ENCODE peak calls at places on chromosomes 12 and 14, in six cellular contexts. One of them, this sample, is unnamed.

GRCh38 chr12:110578522-110579238 is 4.4 kb downstream of the PPTC7 start:
- DNase-seq in psoas muscle: no peak
- DNase-seq in kidney: no peak
- DNase-seq in heart right ventricle: no peak
- DNase-seq in uterus: no peak
- DNase-seq in OCI-LY7: no peak
- DNase-seq in this sample: no peak

GRCh38 chr14:55832122-55832911 is 252.3 kb downstream of the KTN1 start:
- DNase-seq in psoas muscle: no peak
- DNase-seq in uterus: no peak
- DNase-seq in heart right ventricle: no peak
- DNase-seq in kidney: no peak
- DNase-seq in OCI-LY7: no peak
- DNase-seq in this sample: no peak

GRCh38 chr14:104999361-104999760 is 13.8 kb downstream of the CLBA1 start:
- DNase-seq in uterus: no peak
- DNase-seq in OCI-LY7: no peak
- DNase-seq in heart right ventricle: no peak
- DNase-seq in psoas muscle: no peak
- DNase-seq in kidney: peak
- DNase-seq in this sample: no peak

GRCh38 chr12:78865297-78865955 is 852 bp downstream of the SYT1 start:
- DNase-seq in psoas muscle: no peak
- DNase-seq in kidney: no peak
- DNase-seq in heart right ventricle: no peak
- DNase-seq in OCI-LY7: no peak
- DNase-seq in uterus: no peak
- DNase-seq in this sample: no peak

GRCh38 chr14:58639842-58640484 is 2.2 kb downstream of the DACT1 start:
- DNase-seq in psoas muscle: no peak
- DNase-seq in OCI-LY7: peak
- DNase-seq in heart right ventricle: peak
- DNase-seq in kidney: no peak
- DNase-seq in uterus: peak
- DNase-seq in this sample: no peak

GRCh38 chr12:52043386-52044212 is 7.6 kb upstream of the NR4A1 start:
- DNase-seq in kidney: no peak
- DNase-seq in heart right ventricle: peak
- DNase-seq in uterus: no peak
- DNase-seq in psoas muscle: peak
- DNase-seq in OCI-LY7: no peak
- DNase-seq in this sample: no peak

GRCh38 chr14:102215522-102216250 is 76.0 kb downstream of the WDR20 start:
- DNase-seq in psoas muscle: no peak
- DNase-seq in OCI-LY7: no peak
- DNase-seq in heart right ventricle: no peak
- DNase-seq in kidney: no peak
- DNase-seq in uterus: no peak
- DNase-seq in this sample: no peak

GRCh38 chr12:130827432-130827831 is 11.6 kb downstream of the STX2 start:
- DNase-seq in heart right ventricle: no peak
- DNase-seq in uterus: no peak
- DNase-seq in psoas muscle: no peak
- DNase-seq in OCI-LY7: no peak
- DNase-seq in kidney: no peak
- DNase-seq in this sample: no peak

GRCh38 chr12:120181991-120182631 is 12.4 kb downstream of the GCN1 start:
- DNase-seq in kidney: no peak
- DNase-seq in heart right ventricle: no peak
- DNase-seq in psoas muscle: peak
- DNase-seq in uterus: no peak
- DNase-seq in OCI-LY7: no peak
- DNase-seq in this sample: no peak

GRCh38 chr12:53049582-53050318 is at the start of gene TNS2:
- DNase-seq in uterus: peak
- DNase-seq in OCI-LY7: no peak
- DNase-seq in kidney: peak
- DNase-seq in heart right ventricle: peak
- DNase-seq in psoas muscle: peak
- DNase-seq in this sample: peak

GRCh38 chr12:130933269-130933995 is 20.3 kb upstream of the ADGRD1 start:
- DNase-seq in OCI-LY7: no peak
- DNase-seq in heart right ventricle: no peak
- DNase-seq in kidney: no peak
- DNase-seq in uterus: no peak
- DNase-seq in psoas muscle: no peak
- DNase-seq in this sample: no peak

GRCh38 chr12:6355491-6356373 is 13.9 kb upstream of the TNFRSF1A start:
- DNase-seq in uterus: no peak
- DNase-seq in psoas muscle: no peak
- DNase-seq in kidney: peak
- DNase-seq in OCI-LY7: peak
- DNase-seq in heart right ventricle: no peak
- DNase-seq in this sample: no peak

GRCh38 chr12:6356374-6356820 is 14.5 kb upstream of the TNFRSF1A start:
- DNase-seq in kidney: peak
- DNase-seq in psoas muscle: no peak
- DNase-seq in heart right ventricle: no peak
- DNase-seq in OCI-LY7: peak
- DNase-seq in uterus: no peak
- DNase-seq in this sample: no peak

GRCh38 chr12:6351622-6352021 is 9.7 kb upstream of the TNFRSF1A start:
- DNase-seq in OCI-LY7: no peak
- DNase-seq in uterus: no peak
- DNase-seq in heart right ventricle: no peak
- DNase-seq in kidney: peak
- DNase-seq in psoas muscle: no peak
- DNase-seq in this sample: no peak

GRCh38 chr12:6354539-6355393 is 12.9 kb upstream of the TNFRSF1A start:
- DNase-seq in heart right ventricle: no peak
- DNase-seq in OCI-LY7: no peak
- DNase-seq in psoas muscle: no peak
- DNase-seq in uterus: no peak
- DNase-seq in kidney: peak
- DNase-seq in this sample: no peak

DNA sequence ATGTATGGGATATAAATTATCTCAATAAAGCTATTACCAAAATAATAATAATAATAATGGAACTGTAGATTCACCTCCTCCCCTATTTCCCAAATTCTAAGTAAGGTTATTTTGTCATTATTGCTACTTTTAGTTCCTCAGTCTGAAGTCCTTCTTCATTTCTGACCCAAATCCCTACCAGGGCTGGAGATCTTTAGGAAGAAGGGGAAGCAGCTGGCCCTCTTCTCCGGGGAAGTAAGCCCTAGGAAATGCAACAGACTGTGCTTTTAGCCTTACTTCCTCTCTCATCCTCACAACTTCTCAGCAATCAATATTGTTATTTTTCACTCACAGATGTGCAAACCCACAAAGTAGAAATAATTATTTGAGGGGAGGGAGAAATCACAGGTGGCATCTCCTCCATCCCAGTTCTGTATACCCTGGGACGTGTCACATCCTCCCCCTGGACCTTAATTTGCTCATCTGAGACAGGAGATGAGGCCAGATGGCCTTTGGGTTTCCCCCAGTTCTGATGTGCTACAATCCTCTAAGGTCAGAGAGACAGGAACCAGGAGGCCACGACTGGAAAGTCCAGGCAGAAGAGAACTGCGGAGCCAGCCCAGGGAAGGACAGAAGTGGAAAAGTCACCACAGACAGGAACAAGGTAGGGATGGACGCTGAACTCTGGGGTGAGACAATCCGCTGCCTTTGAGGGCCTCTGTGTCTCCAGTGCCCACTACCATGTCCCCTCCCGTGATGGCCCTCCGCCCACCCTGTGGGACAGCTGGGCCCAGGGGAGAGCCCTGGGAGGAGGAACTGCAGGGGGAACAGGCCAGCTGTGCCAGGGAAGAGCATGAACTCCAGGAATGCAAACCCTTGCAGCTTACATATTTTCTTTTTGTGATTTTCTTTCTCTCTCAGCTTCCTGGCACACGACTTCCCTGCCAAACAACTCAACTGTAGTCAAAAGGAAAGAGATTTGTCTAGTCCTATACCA is 10.6 kb upstream of the TNFRSF1A start:
- DNase-seq in uterus: no peak
- DNase-seq in psoas muscle: no peak
- DNase-seq in heart right ventricle: no peak
- DNase-seq in kidney: peak
- DNase-seq in OCI-LY7: peak
- DNase-seq in this sample: no peak
- H3K27ac ChIP-seq in uterus: peak
- H3K27ac ChIP-seq in psoas muscle: peak
- H3K27ac ChIP-seq in heart right ventricle: peak
- H3K27ac ChIP-seq in kidney: peak
- H3K27ac ChIP-seq in OCI-LY7: peak
- H3K27ac ChIP-seq in this sample: no peak

DNA sequence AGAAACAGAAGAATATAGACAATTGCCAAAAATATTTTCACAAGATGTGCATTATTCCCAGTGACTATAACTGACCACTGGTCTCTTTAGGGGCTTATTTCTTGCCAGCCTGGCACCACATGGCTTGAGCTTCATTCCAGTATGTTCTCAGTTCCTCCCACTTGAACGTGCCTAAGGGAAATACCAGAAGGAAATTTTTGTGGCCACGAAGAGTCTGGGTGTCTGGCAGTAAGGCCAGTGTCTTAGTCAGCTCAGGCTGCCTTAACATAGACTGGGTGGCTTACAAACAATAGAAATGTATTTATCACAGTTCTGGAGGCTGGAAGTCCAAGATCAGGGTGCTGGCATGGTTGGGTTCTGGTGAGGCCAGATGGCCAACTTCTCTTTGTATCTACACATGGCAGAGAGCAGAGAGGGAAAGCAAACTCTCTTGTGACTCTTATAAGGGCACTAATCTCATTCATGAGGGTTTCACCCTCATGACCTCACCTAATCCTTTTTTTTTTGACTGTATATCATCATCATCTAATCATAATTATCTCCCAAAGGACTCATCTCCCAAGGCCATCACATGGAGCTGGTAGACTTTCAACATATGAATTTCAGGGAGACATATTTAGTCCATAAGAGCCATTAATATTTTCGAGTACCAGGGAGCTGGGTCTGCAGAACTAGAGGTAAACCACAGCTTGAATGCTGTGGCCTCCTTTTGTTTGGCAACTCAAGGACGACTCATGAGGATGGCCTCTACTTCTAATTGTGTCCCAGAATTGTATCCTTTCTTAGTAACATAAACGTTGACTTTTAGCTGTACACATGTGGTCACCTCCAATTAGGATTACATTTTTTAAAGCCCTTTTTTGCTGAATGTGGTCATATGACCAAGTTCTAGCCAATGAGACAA is 5.1 kb upstream of the SMOC1 start:
- DNase-seq in psoas muscle: no peak
- DNase-seq in kidney: no peak
- DNase-seq in heart right ventricle: no peak
- DNase-seq in OCI-LY7: no peak
- DNase-seq in uterus: no peak
- DNase-seq in this sample: no peak
- H3K27ac ChIP-seq in psoas muscle: no peak
- H3K27ac ChIP-seq in kidney: no peak
- H3K27ac ChIP-seq in heart right ventricle: no peak
- H3K27ac ChIP-seq in OCI-LY7: no peak
- H3K27ac ChIP-seq in uterus: no peak
- H3K27ac ChIP-seq in this sample: no peak

GRCh38 chr14:90439874-90440442 is 43.1 kb downstream of the CALM1 start:
- DNase-seq in kidney: no peak
- DNase-seq in uterus: no peak
- DNase-seq in heart right ventricle: no peak
- DNase-seq in psoas muscle: no peak
- DNase-seq in OCI-LY7: no peak
- DNase-seq in this sample: no peak
- H3K27ac ChIP-seq in kidney: no peak
- H3K27ac ChIP-seq in uterus: no peak
- H3K27ac ChIP-seq in heart right ventricle: no peak
- H3K27ac ChIP-seq in psoas muscle: no peak
- H3K27ac ChIP-seq in OCI-LY7: no peak
- H3K27ac ChIP-seq in this sample: no peak

DNA sequence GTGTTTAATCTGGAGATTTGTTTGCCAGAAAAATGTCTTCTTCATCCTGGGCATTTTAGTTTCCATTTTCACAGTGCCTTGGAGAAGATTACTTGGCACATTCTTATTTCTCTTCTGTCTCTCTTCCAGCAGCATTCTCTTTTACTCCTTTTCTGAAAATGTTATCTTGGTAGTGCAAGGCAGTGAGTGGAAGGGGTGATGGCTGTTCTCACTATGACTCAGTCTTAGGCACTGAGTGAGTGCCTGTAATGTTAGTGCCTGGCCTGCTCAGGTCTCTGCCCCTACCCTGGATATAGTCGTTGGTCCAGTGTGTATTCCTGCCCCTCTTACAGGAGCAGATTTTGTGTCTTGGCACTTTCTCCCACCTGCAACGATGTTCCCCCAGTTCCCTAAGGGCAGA is 13.1 kb downstream of the CLECL1 start:
- DNase-seq in heart right ventricle: no peak
- DNase-seq in OCI-LY7: no peak
- DNase-seq in psoas muscle: no peak
- DNase-seq in uterus: no peak
- DNase-seq in kidney: no peak
- DNase-seq in this sample: no peak
- H3K27ac ChIP-seq in heart right ventricle: no peak
- H3K27ac ChIP-seq in OCI-LY7: peak
- H3K27ac ChIP-seq in psoas muscle: no peak
- H3K27ac ChIP-seq in uterus: peak
- H3K27ac ChIP-seq in kidney: no peak
- H3K27ac ChIP-seq in this sample: no peak

GRCh38 chr12:106138646-106139421 is at the start of gene NUAK1:
- DNase-seq in kidney: peak
- DNase-seq in psoas muscle: peak
- DNase-seq in uterus: peak
- DNase-seq in OCI-LY7: no peak
- DNase-seq in heart right ventricle: peak
- DNase-seq in this sample: peak
- H3K27ac ChIP-seq in kidney: peak
- H3K27ac ChIP-seq in psoas muscle: peak
- H3K27ac ChIP-seq in uterus: peak
- H3K27ac ChIP-seq in OCI-LY7: no peak
- H3K27ac ChIP-seq in heart right ventricle: peak
- H3K27ac ChIP-seq in this sample: peak

This sample was measured in suprapubic skin.